ENCODE peak calls at places on chromosome 17, in eight cellular contexts. One of them, this sample, is unnamed.

GRCh38 chr17:17626151-17626805 is 34.8 kb upstream of the PEMT start:
- DNase-seq in myocyte: no peak
- DNase-seq in NK-92 treated with Interleukin-12 subunit alpha and Interleukin-12 subunit beta, amount 100 ng/mL, for 24 hours: no peak
- DNase-seq in stimulated activated CD4-positive, alpha-beta T cell treated with anti-CD3 and anti-CD28 coated beads, Interleukin-15, amount 100 ng/mL, for 24 hours: no peak
- DNase-seq in activated CD4-positive, alpha-beta T cell treated with anti-CD3 and anti-CD28 coated beads, Interleukin-2, amount 50 U/mL, for 24 hours: no peak
- DNase-seq in memory B cell: no peak
- DNase-seq in NCI-H187: no peak
- DNase-seq in hypothalamus: no peak
- DNase-seq in this sample: no peak

GRCh38 chr17:63945851-63946439 is 13.8 kb upstream of the CD79B start:
- DNase-seq in myocyte: no peak
- DNase-seq in NK-92 treated with Interleukin-12 subunit alpha and Interleukin-12 subunit beta, amount 100 ng/mL, for 24 hours: no peak
- DNase-seq in stimulated activated CD4-positive, alpha-beta T cell treated with anti-CD3 and anti-CD28 coated beads, Interleukin-15, amount 100 ng/mL, for 24 hours: no peak
- DNase-seq in activated CD4-positive, alpha-beta T cell treated with anti-CD3 and anti-CD28 coated beads, Interleukin-2, amount 50 U/mL, for 24 hours: no peak
- DNase-seq in memory B cell: no peak
- DNase-seq in NCI-H187: no peak
- DNase-seq in hypothalamus: no peak
- DNase-seq in this sample: peak; percentile 83

GRCh38 chr17:17154981-17155380 is 51.2 kb downstream of the PLD6 start:
- DNase-seq in myocyte: no peak
- DNase-seq in NK-92 treated with Interleukin-12 subunit alpha and Interleukin-12 subunit beta, amount 100 ng/mL, for 24 hours: no peak
- DNase-seq in stimulated activated CD4-positive, alpha-beta T cell treated with anti-CD3 and anti-CD28 coated beads, Interleukin-15, amount 100 ng/mL, for 24 hours: no peak
- DNase-seq in activated CD4-positive, alpha-beta T cell treated with anti-CD3 and anti-CD28 coated beads, Interleukin-2, amount 50 U/mL, for 24 hours: no peak
- DNase-seq in memory B cell: no peak
- DNase-seq in NCI-H187: no peak
- DNase-seq in hypothalamus: no peak
- DNase-seq in this sample: no peak

GRCh38 chr17:81513669-81514484 is 1.3 kb upstream of the ACTG1 start:
- DNase-seq in myocyte: peak; percentile 85
- DNase-seq in NK-92 treated with Interleukin-12 subunit alpha and Interleukin-12 subunit beta, amount 100 ng/mL, for 24 hours: no peak
- DNase-seq in stimulated activated CD4-positive, alpha-beta T cell treated with anti-CD3 and anti-CD28 coated beads, Interleukin-15, amount 100 ng/mL, for 24 hours: peak; percentile 72
- DNase-seq in activated CD4-positive, alpha-beta T cell treated with anti-CD3 and anti-CD28 coated beads, Interleukin-2, amount 50 U/mL, for 24 hours: no peak
- DNase-seq in memory B cell: no peak
- DNase-seq in NCI-H187: no peak
- DNase-seq in hypothalamus: peak; percentile 47
- DNase-seq in this sample: peak; percentile 60

GRCh38 chr17:46009681-46010596 is 10.9 kb downstream of the STH start:
- DNase-seq in myocyte: no peak
- DNase-seq in NK-92 treated with Interleukin-12 subunit alpha and Interleukin-12 subunit beta, amount 100 ng/mL, for 24 hours: no peak
- DNase-seq in stimulated activated CD4-positive, alpha-beta T cell treated with anti-CD3 and anti-CD28 coated beads, Interleukin-15, amount 100 ng/mL, for 24 hours: no peak
- DNase-seq in activated CD4-positive, alpha-beta T cell treated with anti-CD3 and anti-CD28 coated beads, Interleukin-2, amount 50 U/mL, for 24 hours: no peak
- DNase-seq in memory B cell: no peak
- DNase-seq in NCI-H187: no peak
- DNase-seq in hypothalamus: no peak
- DNase-seq in this sample: no peak

GRCh38 chr17:33039874-33040273 is 48.2 kb downstream of the SPACA3 start:
- DNase-seq in myocyte: no peak
- DNase-seq in NK-92 treated with Interleukin-12 subunit alpha and Interleukin-12 subunit beta, amount 100 ng/mL, for 24 hours: no peak
- DNase-seq in stimulated activated CD4-positive, alpha-beta T cell treated with anti-CD3 and anti-CD28 coated beads, Interleukin-15, amount 100 ng/mL, for 24 hours: no peak
- DNase-seq in activated CD4-positive, alpha-beta T cell treated with anti-CD3 and anti-CD28 coated beads, Interleukin-2, amount 50 U/mL, for 24 hours: no peak
- DNase-seq in memory B cell: no peak
- DNase-seq in NCI-H187: no peak
- DNase-seq in hypothalamus: no peak
- DNase-seq in this sample: no peak

GRCh38 chr17:70017112-70017511 is 57.9 kb upstream of the KCNJ16 start:
- DNase-seq in myocyte: no peak
- DNase-seq in NK-92 treated with Interleukin-12 subunit alpha and Interleukin-12 subunit beta, amount 100 ng/mL, for 24 hours: no peak
- DNase-seq in stimulated activated CD4-positive, alpha-beta T cell treated with anti-CD3 and anti-CD28 coated beads, Interleukin-15, amount 100 ng/mL, for 24 hours: no peak
- DNase-seq in activated CD4-positive, alpha-beta T cell treated with anti-CD3 and anti-CD28 coated beads, Interleukin-2, amount 50 U/mL, for 24 hours: no peak
- DNase-seq in memory B cell: no peak
- DNase-seq in NCI-H187: peak; percentile 45
- DNase-seq in hypothalamus: no peak
- DNase-seq in this sample: no peak

GRCh38 chr17:81396278-81396721 is 1.0 kb downstream of the BAHCC1 start:
- DNase-seq in myocyte: no peak
- DNase-seq in NK-92 treated with Interleukin-12 subunit alpha and Interleukin-12 subunit beta, amount 100 ng/mL, for 24 hours: no peak
- DNase-seq in stimulated activated CD4-positive, alpha-beta T cell treated with anti-CD3 and anti-CD28 coated beads, Interleukin-15, amount 100 ng/mL, for 24 hours: no peak
- DNase-seq in activated CD4-positive, alpha-beta T cell treated with anti-CD3 and anti-CD28 coated beads, Interleukin-2, amount 50 U/mL, for 24 hours: no peak
- DNase-seq in memory B cell: no peak
- DNase-seq in NCI-H187: no peak
- DNase-seq in hypothalamus: no peak
- DNase-seq in this sample: no peak

GRCh38 chr17:68458260-68459029 is 1.1 kb upstream of the WIPI1 start:
- DNase-seq in myocyte: peak; percentile 8
- DNase-seq in NK-92 treated with Interleukin-12 subunit alpha and Interleukin-12 subunit beta, amount 100 ng/mL, for 24 hours: no peak
- DNase-seq in stimulated activated CD4-positive, alpha-beta T cell treated with anti-CD3 and anti-CD28 coated beads, Interleukin-15, amount 100 ng/mL, for 24 hours: no peak
- DNase-seq in activated CD4-positive, alpha-beta T cell treated with anti-CD3 and anti-CD28 coated beads, Interleukin-2, amount 50 U/mL, for 24 hours: no peak
- DNase-seq in memory B cell: no peak
- DNase-seq in NCI-H187: no peak
- DNase-seq in hypothalamus: no peak
- DNase-seq in this sample: no peak

GRCh38 chr17:34242553-34242952 is 12.5 kb upstream of the CCL2 start:
- DNase-seq in myocyte: no peak
- DNase-seq in NK-92 treated with Interleukin-12 subunit alpha and Interleukin-12 subunit beta, amount 100 ng/mL, for 24 hours: no peak
- DNase-seq in stimulated activated CD4-positive, alpha-beta T cell treated with anti-CD3 and anti-CD28 coated beads, Interleukin-15, amount 100 ng/mL, for 24 hours: no peak
- DNase-seq in activated CD4-positive, alpha-beta T cell treated with anti-CD3 and anti-CD28 coated beads, Interleukin-2, amount 50 U/mL, for 24 hours: no peak
- DNase-seq in memory B cell: peak; percentile 7
- DNase-seq in NCI-H187: no peak
- DNase-seq in hypothalamus: no peak
- DNase-seq in this sample: no peak

GRCh38 chr17:45116434-45117016 is 15.8 kb downstream of the PLCD3 start:
- DNase-seq in myocyte: no peak
- DNase-seq in NK-92 treated with Interleukin-12 subunit alpha and Interleukin-12 subunit beta, amount 100 ng/mL, for 24 hours: no peak
- DNase-seq in stimulated activated CD4-positive, alpha-beta T cell treated with anti-CD3 and anti-CD28 coated beads, Interleukin-15, amount 100 ng/mL, for 24 hours: no peak
- DNase-seq in activated CD4-positive, alpha-beta T cell treated with anti-CD3 and anti-CD28 coated beads, Interleukin-2, amount 50 U/mL, for 24 hours: no peak
- DNase-seq in memory B cell: no peak
- DNase-seq in NCI-H187: no peak
- DNase-seq in hypothalamus: no peak
- DNase-seq in this sample: no peak

GRCh38 chr17:50208611-50209061 is 7.2 kb upstream of the COL1A1 start:
- DNase-seq in myocyte: no peak
- DNase-seq in NK-92 treated with Interleukin-12 subunit alpha and Interleukin-12 subunit beta, amount 100 ng/mL, for 24 hours: no peak
- DNase-seq in stimulated activated CD4-positive, alpha-beta T cell treated with anti-CD3 and anti-CD28 coated beads, Interleukin-15, amount 100 ng/mL, for 24 hours: no peak
- DNase-seq in activated CD4-positive, alpha-beta T cell treated with anti-CD3 and anti-CD28 coated beads, Interleukin-2, amount 50 U/mL, for 24 hours: no peak
- DNase-seq in memory B cell: no peak
- DNase-seq in NCI-H187: no peak
- DNase-seq in hypothalamus: no peak
- DNase-seq in this sample: no peak

GRCh38 chr17:30449480-30449879 is 27.7 kb upstream of the GOSR1 start:
- DNase-seq in myocyte: peak; percentile 81
- DNase-seq in NK-92 treated with Interleukin-12 subunit alpha and Interleukin-12 subunit beta, amount 100 ng/mL, for 24 hours: no peak
- DNase-seq in stimulated activated CD4-positive, alpha-beta T cell treated with anti-CD3 and anti-CD28 coated beads, Interleukin-15, amount 100 ng/mL, for 24 hours: no peak
- DNase-seq in activated CD4-positive, alpha-beta T cell treated with anti-CD3 and anti-CD28 coated beads, Interleukin-2, amount 50 U/mL, for 24 hours: no peak
- DNase-seq in memory B cell: no peak
- DNase-seq in NCI-H187: no peak
- DNase-seq in hypothalamus: no peak
- DNase-seq in this sample: no peak

GRCh38 chr17:42101513-42102292 is 3.4 kb upstream of the ZNF385C start:
- DNase-seq in myocyte: peak; percentile 77
- DNase-seq in NK-92 treated with Interleukin-12 subunit alpha and Interleukin-12 subunit beta, amount 100 ng/mL, for 24 hours: peak; percentile 46
- DNase-seq in stimulated activated CD4-positive, alpha-beta T cell treated with anti-CD3 and anti-CD28 coated beads, Interleukin-15, amount 100 ng/mL, for 24 hours: peak; percentile 84
- DNase-seq in activated CD4-positive, alpha-beta T cell treated with anti-CD3 and anti-CD28 coated beads, Interleukin-2, amount 50 U/mL, for 24 hours: no peak
- DNase-seq in memory B cell: peak; percentile 50
- DNase-seq in NCI-H187: peak; percentile 23
- DNase-seq in hypothalamus: peak; percentile 80
- DNase-seq in this sample: peak; percentile 58

GRCh38 chr17:82080048-82080788 is 14.6 kb upstream of the DUS1L start:
- DNase-seq in myocyte: no peak
- DNase-seq in NK-92 treated with Interleukin-12 subunit alpha and Interleukin-12 subunit beta, amount 100 ng/mL, for 24 hours: no peak
- DNase-seq in stimulated activated CD4-positive, alpha-beta T cell treated with anti-CD3 and anti-CD28 coated beads, Interleukin-15, amount 100 ng/mL, for 24 hours: no peak
- DNase-seq in activated CD4-positive, alpha-beta T cell treated with anti-CD3 and anti-CD28 coated beads, Interleukin-2, amount 50 U/mL, for 24 hours: no peak
- DNase-seq in memory B cell: no peak
- DNase-seq in NCI-H187: no peak
- DNase-seq in hypothalamus: no peak
- DNase-seq in this sample: no peak

GRCh38 chr17:42202696-42203095 is 8.4 kb upstream of the GHDC start:
- DNase-seq in myocyte: no peak
- DNase-seq in NK-92 treated with Interleukin-12 subunit alpha and Interleukin-12 subunit beta, amount 100 ng/mL, for 24 hours: no peak
- DNase-seq in stimulated activated CD4-positive, alpha-beta T cell treated with anti-CD3 and anti-CD28 coated beads, Interleukin-15, amount 100 ng/mL, for 24 hours: no peak
- DNase-seq in activated CD4-positive, alpha-beta T cell treated with anti-CD3 and anti-CD28 coated beads, Interleukin-2, amount 50 U/mL, for 24 hours: no peak
- DNase-seq in memory B cell: no peak
- DNase-seq in NCI-H187: no peak
- DNase-seq in hypothalamus: no peak
- DNase-seq in this sample: no peak

GRCh38 chr17:7440113-7440822 is 956 bp downstream of the FGF11 start:
- DNase-seq in myocyte: peak; percentile 75
- DNase-seq in NK-92 treated with Interleukin-12 subunit alpha and Interleukin-12 subunit beta, amount 100 ng/mL, for 24 hours: no peak
- DNase-seq in stimulated activated CD4-positive, alpha-beta T cell treated with anti-CD3 and anti-CD28 coated beads, Interleukin-15, amount 100 ng/mL, for 24 hours: peak; percentile 61
- DNase-seq in activated CD4-positive, alpha-beta T cell treated with anti-CD3 and anti-CD28 coated beads, Interleukin-2, amount 50 U/mL, for 24 hours: no peak
- DNase-seq in memory B cell: no peak
- DNase-seq in NCI-H187: no peak
- DNase-seq in hypothalamus: no peak
- DNase-seq in this sample: no peak

GRCh38 chr17:57458718-57459285 is 202.5 kb downstream of the MSI2 start:
- DNase-seq in myocyte: no peak
- DNase-seq in NK-92 treated with Interleukin-12 subunit alpha and Interleukin-12 subunit beta, amount 100 ng/mL, for 24 hours: no peak
- DNase-seq in stimulated activated CD4-positive, alpha-beta T cell treated with anti-CD3 and anti-CD28 coated beads, Interleukin-15, amount 100 ng/mL, for 24 hours: no peak
- DNase-seq in activated CD4-positive, alpha-beta T cell treated with anti-CD3 and anti-CD28 coated beads, Interleukin-2, amount 50 U/mL, for 24 hours: no peak
- DNase-seq in memory B cell: no peak
- DNase-seq in NCI-H187: no peak
- DNase-seq in hypothalamus: no peak
- DNase-seq in this sample: no peak

GRCh38 chr17:37239690-37240344 is 136.0 kb upstream of the C17orf78 start:
- DNase-seq in myocyte: peak; percentile 21
- DNase-seq in NK-92 treated with Interleukin-12 subunit alpha and Interleukin-12 subunit beta, amount 100 ng/mL, for 24 hours: no peak
- DNase-seq in stimulated activated CD4-positive, alpha-beta T cell treated with anti-CD3 and anti-CD28 coated beads, Interleukin-15, amount 100 ng/mL, for 24 hours: no peak
- DNase-seq in activated CD4-positive, alpha-beta T cell treated with anti-CD3 and anti-CD28 coated beads, Interleukin-2, amount 50 U/mL, for 24 hours: no peak
- DNase-seq in memory B cell: no peak
- DNase-seq in NCI-H187: no peak
- DNase-seq in hypothalamus: no peak
- DNase-seq in this sample: no peak

GRCh38 chr17:77662796-77663195 is 295.7 kb upstream of the TNRC6C start:
- DNase-seq in myocyte: no peak
- DNase-seq in NK-92 treated with Interleukin-12 subunit alpha and Interleukin-12 subunit beta, amount 100 ng/mL, for 24 hours: no peak
- DNase-seq in stimulated activated CD4-positive, alpha-beta T cell treated with anti-CD3 and anti-CD28 coated beads, Interleukin-15, amount 100 ng/mL, for 24 hours: no peak
- DNase-seq in activated CD4-positive, alpha-beta T cell treated with anti-CD3 and anti-CD28 coated beads, Interleukin-2, amount 50 U/mL, for 24 hours: no peak
- DNase-seq in memory B cell: no peak
- DNase-seq in NCI-H187: no peak
- DNase-seq in hypothalamus: no peak
- DNase-seq in this sample: no peak

This sample was measured in stimulated activated naive B cell treated with anti-CD40 and anti-IgM and Interleukin-4, amounts not matched to agents 10 μg/mL and 1 μg/mL and 100 μg/mL, for 72 hours.